ENCODE peak calls at places on chromosomes 16 and 17, in four cellular contexts. K is adrenal gland, P is erythroblast, E is prostate gland. X is an unnamed sample.

GRCh38 chr17:78797691-78798585 is 15.9 kb upstream of the CYTH1 start:
- DNase-seq in K (no peak), P (no peak), E (no peak), X (no peak)

GRCh38 chr17:5364156-5364555 is 55.3 kb downstream of the NUP88 start:
- DNase-seq in K (no peak), P (no peak), E (no peak), X (no peak)

GRCh38 chr17:64615025-64615677 is 47.0 kb downstream of the SMURF2 start:
- DNase-seq in K (no peak), P (no peak), E (no peak), X (no peak)

GRCh38 chr16:89881368-89881730 is 8.0 kb downstream of the TCF25 start:
- DNase-seq in K (no peak), P (no peak), E (no peak), X (no peak)

GRCh38 chr16:86872833-86873232 is 294.5 kb downstream of the FOXL1 start:
- DNase-seq in K (no peak), P (no peak), E (no peak), X (no peak)

GRCh38 chr17:76567634-76568432 is 17.8 kb downstream of the ST6GALNAC2 start:
- DNase-seq in K (no peak), P (peak; percentile 49), E (no peak), X (no peak)

GRCh38 chr16:15046692-15047376 is 9.0 kb downstream of the NTAN1 start:
- DNase-seq in K (no peak), P (peak; percentile 18), E (no peak), X (no peak)

GRCh38 chr16:89667633-89668032 is 10.0 kb downstream of the SPATA33 start:
- DNase-seq in K (no peak), P (no peak), E (no peak), X (no peak)

GRCh38 chr17:48335858-48336500 is 94.0 kb downstream of the SKAP1 start:
- DNase-seq in K (no peak), P (peak; percentile 52), E (no peak), X (no peak)

GRCh38 chr17:58305626-58306025 is 23.0 kb downstream of the TSPOAP1 start:
- DNase-seq in K (no peak), P (no peak), E (no peak), X (no peak)

GRCh38 chr16:66952430-66953139 is 8.5 kb upstream of the CES3 start:
- DNase-seq in K (no peak), P (no peak), E (no peak), X (no peak)

GRCh38 chr17:55458977-55459376 is 37.3 kb upstream of the MMD start:
- DNase-seq in K (no peak), P (no peak), E (no peak), X (peak; percentile 47)

GRCh38 chr16:89119161-89119621 is 25.5 kb downstream of the ACSF3 start:
- DNase-seq in K (no peak), P (no peak), E (no peak), X (no peak)

GRCh38 chr17:6105608-6106007 is 35.4 kb downstream of the WSCD1 start:
- DNase-seq in K (no peak), P (no peak), E (no peak), X (no peak)

GRCh38 chr16:11706180-11706742 is 36.4 kb downstream of the TXNDC11 start:
- DNase-seq in K (no peak), P (peak; percentile 77), E (no peak), X (no peak)

GRCh38 chr17:4901648-4902344 is 1.1 kb downstream of the CHRNE start:
- DNase-seq in K (no peak), P (peak; percentile 26), E (no peak), X (no peak)

GRCh38 chr16:67372664-67373063 is 20.6 kb downstream of the TPPP3 start:
- DNase-seq in K (no peak), P (peak; percentile 21), E (no peak), X (no peak)

GRCh38 chr17:27494192-27495091 is 38.2 kb downstream of the KSR1 start:
- DNase-seq in K (peak; percentile 83), P (peak; percentile 18), E (peak; percentile 93), X (no peak)

GRCh38 chr16:28321700-28322411 is 29.5 kb downstream of the SBK1 start:
- DNase-seq in K (peak; percentile 42), P (peak; percentile 15), E (no peak), X (peak; percentile 70)

GRCh38 chr17:50557265-50558029 is 3.1 kb upstream of the CACNA1G start:
- DNase-seq in K (no peak), P (no peak), E (no peak), X (no peak)

GRCh38 chr17:42748906-42749798 is 4.3 kb upstream of the EZH1 start:
- DNase-seq in K (no peak), P (no peak), E (no peak), X (no peak)

GRCh38 chr17:7840441-7840840 is 6.4 kb downstream of the KDM6B start:
- DNase-seq in K (no peak), P (no peak), E (no peak), X (no peak)

GRCh38 chr17:64778367-64779290 is 116.5 kb upstream of the SMURF2 start:
- DNase-seq in K (peak; percentile 42), P (no peak), E (no peak), X (no peak)

GRCh38 chr17:79009397-79010303 is at the start of gene CANT1:
- DNase-seq in K (peak; percentile 83), P (peak; percentile 90), E (peak; percentile 71), X (peak; percentile 89)

GRCh38 chr17:77882040-77882439 is 76.5 kb upstream of the TNRC6C start:
- DNase-seq in K (no peak), P (no peak), E (no peak), X (no peak)

GRCh38 chr17:3888343-3889171 is 4.3 kb downstream of the CAMKK1 start:
- DNase-seq in K (peak; percentile 55), P (no peak), E (peak; percentile 87), X (peak; percentile 91)
- TF ChIP-seq POLR2A in K (peak; percentile 12), P (no peak), E (peak; percentile 64), X (no peak)

GRCh38 chr17:2703181-2703580 is 8.4 kb downstream of the CLUH start:
- DNase-seq in K (peak; percentile 33), P (no peak), E (no peak), X (no peak)

GRCh38 chr17:2705263-2705662 is 6.3 kb downstream of the CLUH start:
- DNase-seq in K (peak; percentile 88), P (no peak), E (no peak), X (peak; percentile 78)

GRCh38 chr17:2704890-2705248 is 6.7 kb downstream of the CLUH start:
- DNase-seq in K (peak; percentile 28), P (no peak), E (no peak), X (no peak)

GRCh38 chr17:2703606-2704005 is 8.0 kb downstream of the CLUH start:
- DNase-seq in K (no peak), P (no peak), E (no peak), X (no peak)

DNA sequence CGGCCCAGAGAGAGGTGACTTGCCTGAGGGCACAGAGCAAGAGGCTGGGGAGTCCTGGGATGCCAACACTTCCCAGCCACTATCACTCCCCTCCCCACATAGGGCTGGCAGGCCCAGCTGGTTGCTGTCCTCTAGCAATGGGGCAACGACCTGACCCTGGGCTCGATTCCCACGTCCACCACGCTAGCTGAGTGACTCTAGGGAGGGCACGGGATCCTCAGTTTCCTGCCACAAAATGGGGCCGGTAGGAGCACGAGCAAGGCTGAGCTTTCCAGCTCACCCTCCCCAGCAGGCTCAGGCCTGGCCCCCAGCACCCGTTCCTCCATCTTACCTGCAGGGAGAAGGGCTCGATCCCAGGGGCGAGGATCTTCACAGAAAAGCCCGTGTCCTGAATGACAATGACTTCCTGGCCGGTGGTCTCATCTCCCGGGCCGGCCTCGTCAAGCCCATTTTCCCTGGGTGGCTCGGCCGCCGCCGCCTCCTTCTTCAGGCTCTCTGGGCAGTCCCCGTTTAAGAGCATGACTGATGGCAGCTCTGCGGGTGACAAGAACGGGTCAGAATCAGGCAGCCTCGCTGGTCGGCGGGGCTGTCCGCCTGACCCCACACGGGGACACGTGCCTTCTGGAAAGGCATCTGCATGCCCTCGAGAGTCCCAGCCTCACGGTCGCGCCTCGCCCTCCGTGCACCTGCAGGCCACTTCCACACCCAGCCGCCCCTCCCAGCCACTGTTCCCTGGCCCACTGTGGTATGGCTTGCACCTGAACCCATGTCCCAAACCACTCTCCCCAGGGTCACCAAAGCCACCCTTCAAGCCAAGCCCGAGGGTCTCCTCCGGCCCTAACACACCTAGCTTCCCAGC is 7.3 kb downstream of the CLUH start:
- DNase-seq in K (peak; percentile 71), P (no peak), E (no peak), X (no peak)
- TF ChIP-seq POLR2A in K (no peak), P (no peak), E (no peak), X (no peak)

DNA sequence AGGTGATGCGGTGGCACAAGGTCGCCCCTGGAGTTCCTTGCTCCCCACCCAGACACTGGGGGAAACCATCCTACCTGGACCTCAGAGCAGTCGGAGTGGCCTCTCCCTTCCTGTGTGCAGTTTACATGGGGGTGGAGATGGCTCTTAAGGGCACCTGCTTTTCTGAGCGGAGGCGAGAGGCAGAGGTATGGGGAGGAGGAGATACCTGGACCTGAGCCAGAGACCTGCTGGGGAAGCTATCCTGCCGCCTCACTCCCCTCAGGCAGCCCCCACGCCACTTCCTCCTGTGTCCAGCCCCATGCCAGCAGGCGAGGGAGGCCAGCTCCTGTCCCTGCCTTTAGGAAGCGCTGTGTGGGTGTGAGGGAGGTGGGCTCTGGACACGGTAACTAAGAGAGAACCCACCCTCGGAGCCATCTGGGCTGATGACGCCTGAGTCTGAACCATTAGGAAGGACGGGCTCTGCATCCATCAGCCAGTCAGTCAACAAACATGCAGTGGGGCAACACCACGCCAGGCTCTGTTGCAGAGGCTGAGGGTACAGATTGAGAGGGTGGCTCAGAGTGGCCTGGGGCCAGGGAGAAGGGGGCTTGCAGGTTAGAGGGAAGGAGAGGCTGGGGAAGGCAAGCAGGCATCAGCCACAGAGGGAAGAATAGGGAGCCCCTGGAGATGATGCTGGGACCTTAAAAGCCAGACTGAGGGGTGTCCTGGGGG is 1.2 kb downstream of the CORO1A start:
- DNase-seq in K (peak; percentile 32), P (no peak), E (no peak), X (no peak)
- TF ChIP-seq POLR2A in K (no peak), P (no peak), E (no peak), X (no peak)

GRCh38 chr17:81223758-81224122 is 975 bp upstream of the CEP131 start:
- DNase-seq in K (no peak), P (no peak), E (no peak), X (no peak)

GRCh38 chr17:81221371-81221841 is 1.4 kb downstream of the CEP131 start:
- DNase-seq in K (no peak), P (no peak), E (no peak), X (no peak)

GRCh38 chr17:81221842-81222619 is 734 bp downstream of the CEP131 start:
- DNase-seq in K (no peak), P (no peak), E (no peak), X (no peak)

GRCh38 chr17:81222620-81222905 is 202 bp downstream of the CEP131 start:
- DNase-seq in K (no peak), P (no peak), E (no peak), X (no peak)

DNA sequence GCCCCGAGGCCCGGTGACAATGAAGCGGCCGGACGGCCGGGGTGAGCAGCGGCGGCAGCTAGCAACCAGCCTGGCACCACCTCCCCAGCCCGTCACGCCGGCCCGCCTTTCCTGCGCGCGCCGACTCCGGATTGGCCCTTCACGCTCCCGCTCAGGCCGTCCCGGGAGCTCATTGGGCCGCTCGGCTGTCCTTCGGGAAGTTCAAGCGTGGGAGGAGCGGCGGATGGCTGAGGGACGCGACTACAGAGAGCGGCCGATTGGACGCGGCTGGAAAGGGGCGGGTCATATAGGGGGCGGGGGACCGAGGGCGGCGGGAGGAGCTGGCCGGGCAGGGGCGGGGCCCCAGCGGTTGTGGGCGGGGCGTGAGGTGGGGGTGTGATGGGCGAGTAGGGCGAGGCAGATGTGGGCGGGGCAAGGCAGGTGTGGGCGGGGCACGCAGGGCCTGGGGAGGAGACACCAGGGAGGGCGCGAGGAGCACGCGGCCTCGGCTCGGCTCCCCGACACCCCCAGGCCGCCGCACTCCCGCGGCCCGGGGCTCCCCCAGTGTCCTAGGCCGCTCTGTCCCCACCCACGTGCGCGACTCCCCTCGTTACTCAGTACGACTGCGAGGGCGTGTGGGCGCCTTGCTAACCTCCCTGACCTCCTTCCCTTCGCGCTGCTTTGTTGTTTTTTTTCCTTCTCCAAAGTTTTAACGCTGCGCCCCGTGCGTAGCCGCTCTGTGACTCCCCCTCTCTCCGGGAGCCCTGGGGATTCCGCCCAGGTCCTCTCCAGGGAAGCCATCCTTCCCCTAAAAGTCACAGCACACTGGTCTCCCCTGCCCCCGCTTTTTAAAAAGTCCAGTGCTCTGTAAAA is at the start of gene CEP131:
- DNase-seq in K (peak; percentile 99), P (peak; percentile 99), E (peak; percentile 99), X (peak; percentile 99)
- TF ChIP-seq POLR2A in K (no peak), P (peak; percentile 21), E (peak; percentile 9), X (peak; percentile 72)

X was measured in H54.